ENCODE peak calls at places on chromosomes 13 and 19, in eight cellular contexts. N is naive thymus-derived CD4-positive, alpha-beta T cell; M is heart left ventricle; J is colonic mucosa; S is SJSA1; G is cardiac muscle cell; Q is psoas muscle; L is pancreas. F is an unnamed sample.

GRCh38 chr19:41434450-41434849 is 5.3 kb downstream of the DMAC2 start:
- DNase-seq in J (no peak), S (no peak), G (no peak), N (no peak), L (no peak), Q (no peak), M (no peak), F (no peak)

GRCh38 chr19:55471266-55471665 is 5.2 kb upstream of the ZNF628 start:
- DNase-seq in Q (no peak), J (no peak), N (no peak), S (no peak), G (no peak), M (no peak), L (no peak), F (no peak)

GRCh38 chr19:20367811-20368294 is 197.7 kb downstream of the ZNF737 start:
- DNase-seq in G (peak; percentile 52), M (no peak), L (peak; percentile 55), Q (no peak), J (no peak), S (no peak), N (no peak), F (no peak)

GRCh38 chr19:41882568-41883462 is at the start of gene ARHGEF1:
- DNase-seq in M (peak; percentile 88), S (peak; percentile 60), Q (peak; percentile 79), L (peak; percentile 51), J (peak; percentile 63), G (peak; percentile 38), N (peak; percentile 73), F (peak; percentile 59)

GRCh38 chr19:12899891-12900518 is 9.0 kb downstream of the GCDH start:
- DNase-seq in M (no peak), Q (no peak), G (no peak), J (no peak), S (no peak), L (no peak), N (no peak), F (no peak)

GRCh38 chr19:49430678-49431329 is 5.6 kb downstream of the GFY start:
- DNase-seq in N (no peak), M (no peak), L (no peak), Q (no peak), J (no peak), S (no peak), G (no peak), F (no peak)

GRCh38 chr13:91185294-91185863 is 162.1 kb upstream of the MIR17HG start:
- DNase-seq in Q (no peak), N (no peak), M (no peak), L (no peak), J (no peak), S (no peak), G (peak; percentile 15), F (no peak)

GRCh38 chr13:85503797-85504196 is 295.4 kb downstream of the SLITRK6 start:
- DNase-seq in N (no peak), G (no peak), Q (no peak), S (no peak), J (no peak), M (no peak), L (no peak), F (no peak)

GRCh38 chr13:20728579-20729300 is 25.2 kb downstream of the IL17D start:
- DNase-seq in Q (no peak), M (no peak), S (no peak), G (no peak), J (no peak), N (no peak), L (no peak), F (no peak)

GRCh38 chr13:20713014-20713376 is 9.5 kb downstream of the IL17D start:
- DNase-seq in S (no peak), G (peak; percentile 23), Q (no peak), N (no peak), M (no peak), J (no peak), L (no peak), F (no peak)

GRCh38 chr19:51598159-51598915 is 27.3 kb downstream of the ZNF175 start:
- DNase-seq in N (no peak), J (no peak), Q (no peak), S (no peak), L (no peak), G (no peak), M (peak; percentile 61), F (no peak)

GRCh38 chr13:44021422-44021821 is 141.7 kb downstream of the LACC1 start:
- DNase-seq in G (no peak), J (no peak), M (no peak), L (no peak), S (no peak), N (no peak), Q (no peak), F (no peak)

GRCh38 chr13:25692156-25692555 is 320.4 kb downstream of the ATP8A2 start:
- DNase-seq in Q (no peak), G (peak; percentile 24), M (no peak), S (no peak), L (no peak), N (no peak), J (no peak), F (no peak)

GRCh38 chr19:3121821-3122511 is 13.9 kb upstream of the GNA15 start:
- DNase-seq in G (no peak), M (peak; percentile 43), Q (peak; percentile 46), L (peak; percentile 14), J (no peak), S (no peak), N (no peak), F (no peak)

GRCh38 chr19:50928841-50929240 is 17.6 kb upstream of the KLK4 start:
- DNase-seq in L (no peak), M (no peak), J (no peak), Q (no peak), G (no peak), S (no peak), N (no peak), F (no peak)

GRCh38 chr19:38037151-38037611 is 130.2 kb downstream of the SIPA1L3 start:
- DNase-seq in L (peak; percentile 27), M (no peak), S (no peak), G (peak; percentile 36), J (no peak), N (no peak), Q (no peak), F (no peak)

GRCh38 chr19:38034153-38034835 is 127.3 kb downstream of the SIPA1L3 start:
- DNase-seq in N (no peak), J (no peak), S (no peak), M (no peak), G (no peak), L (no peak), Q (no peak), F (no peak)

GRCh38 chr19:38033658-38034150 is 126.7 kb downstream of the SIPA1L3 start:
- DNase-seq in G (no peak), Q (no peak), J (no peak), L (no peak), N (no peak), M (no peak), S (no peak), F (no peak)

GRCh38 chr19:38036707-38037106 is 129.7 kb downstream of the SIPA1L3 start:
- DNase-seq in J (no peak), L (no peak), G (no peak), S (no peak), M (no peak), N (no peak), Q (no peak), F (no peak)

DNA sequence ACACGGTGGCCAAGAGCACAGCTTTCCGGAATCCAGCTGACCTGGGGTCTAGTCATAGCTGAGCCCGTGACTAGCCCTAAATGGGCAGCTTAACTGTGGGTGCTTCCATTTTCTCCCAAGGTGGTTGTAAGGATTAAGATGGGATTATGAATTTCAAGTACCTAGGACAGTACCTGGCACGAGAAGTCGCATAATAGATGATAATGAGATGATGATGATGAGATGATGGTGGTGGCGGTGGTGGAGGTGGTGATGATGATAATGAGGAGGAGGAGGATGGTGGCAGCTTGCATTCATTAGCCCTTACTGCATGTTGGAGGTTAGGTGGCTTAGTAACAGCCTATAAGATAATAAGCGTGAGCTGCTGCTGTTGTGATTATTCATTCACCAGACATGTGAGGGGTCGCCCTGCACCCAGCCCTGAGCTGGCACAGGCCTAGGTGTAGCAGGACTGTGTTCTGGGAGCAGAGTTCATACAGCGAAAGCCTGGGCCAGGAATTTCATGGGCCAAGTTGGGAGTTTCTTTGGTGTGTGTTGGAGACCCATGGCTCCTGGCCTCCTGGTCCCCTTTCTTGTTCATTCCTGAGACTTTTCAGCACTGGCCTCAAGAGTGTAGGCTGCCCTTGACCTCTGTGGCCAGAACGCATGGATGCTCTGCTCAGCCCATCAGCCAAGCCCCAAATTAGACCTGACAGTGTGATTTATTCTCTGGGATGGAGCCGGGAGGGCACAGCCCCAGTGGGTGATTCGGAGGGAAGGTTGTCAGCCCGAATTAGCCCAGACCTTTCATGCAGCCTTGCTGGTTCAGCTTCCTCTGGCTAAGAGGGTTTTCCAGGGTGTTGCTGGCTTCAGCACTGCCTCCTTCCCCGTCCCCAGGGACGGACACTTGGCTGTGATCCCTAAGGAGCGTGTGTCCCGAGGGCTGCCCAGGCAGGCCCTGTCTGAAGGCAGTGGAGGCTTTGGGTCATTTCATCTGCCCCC is 128.8 kb downstream of the SIPA1L3 start:
- DNase-seq in J (no peak), S (no peak), Q (peak; percentile 72), G (no peak), L (no peak), N (no peak), M (no peak), F (no peak)
- H3K27ac ChIP-seq in J (no peak overlapping the region), S (no peak overlapping the region), Q (peak overlapping the region; percentile 72), G (peak overlapping the region; percentile 38), L (no peak overlapping the region), N (no peak overlapping the region), M (no peak overlapping the region), F (no peak overlapping the region)

DNA sequence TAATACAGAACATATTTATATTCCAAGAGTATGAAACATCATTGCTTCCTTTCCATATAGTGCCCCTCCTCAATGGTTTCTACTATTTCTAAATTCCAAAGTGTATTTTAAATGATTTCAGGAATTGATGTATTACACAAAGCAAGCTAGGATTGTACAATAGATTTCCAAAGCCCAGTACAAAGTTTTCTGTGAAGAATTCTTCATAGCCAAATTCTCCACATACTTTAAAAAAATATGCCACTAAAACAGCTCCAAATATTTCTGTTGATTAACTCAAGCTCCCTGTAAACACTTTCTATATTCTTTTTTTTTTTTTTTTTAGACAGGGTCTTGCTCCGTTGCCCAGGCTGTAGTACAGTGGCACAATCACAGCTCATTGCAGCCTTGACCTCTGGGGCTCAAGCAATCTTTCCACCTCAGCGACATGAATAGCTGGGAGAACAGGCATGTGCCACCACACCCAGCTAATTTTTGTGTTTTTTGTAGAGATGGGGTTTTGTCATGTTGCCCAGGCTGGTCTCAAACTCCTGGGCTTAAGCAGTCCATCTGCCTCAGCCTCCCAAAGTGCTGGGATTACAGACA is 50.6 kb downstream of the ELF1 start:
- DNase-seq in N (no peak), S (no peak), M (no peak), L (no peak), J (no peak), Q (no peak), G (no peak), F (no peak)
- H3K4me3 ChIP-seq in N (no peak overlapping the region), S (no peak overlapping the region), M (no peak overlapping the region), L (no peak overlapping the region), J (no peak overlapping the region), Q (no peak overlapping the region), G (no peak overlapping the region), F (peak overlapping the region; percentile 100)

GRCh38 chr19:15441317-15441716 is 8.4 kb downstream of the WIZ start:
- DNase-seq in S (no peak), Q (no peak), G (no peak), L (no peak), J (no peak), M (no peak), N (no peak), F (no peak)
- H3K27ac ChIP-seq in S (no peak overlapping the region), Q (no peak overlapping the region), G (no peak overlapping the region), L (no peak overlapping the region), J (no peak overlapping the region), M (no peak overlapping the region), N (no peak overlapping the region), F (no peak overlapping the region)

GRCh38 chr13:38686635-38687245 is at the start of gene FREM2:
- DNase-seq in S (no peak), J (peak; percentile 79), L (peak; percentile 68), Q (peak; percentile 66), N (no peak), M (no peak), G (peak; percentile 96), F (no peak)
- H3K4me3 ChIP-seq in S (no peak within 1 kb of the TSS), J (peak within 1 kb of the TSS; percentile 53), L (peak within 1 kb of the TSS; percentile 64), Q (peak within 1 kb of the TSS; percentile 89), N (no peak within 1 kb of the TSS), M (peak within 1 kb of the TSS; percentile 52), G (peak within 1 kb of the TSS; percentile 64), F (no peak within 1 kb of the TSS)

F was measured in CD4-positive, CD25-positive, alpha-beta regulatory T cell.